ENCODE peak calls at places on chromosome 19, in nine cellular contexts. H is thoracic aorta, X is choroid plexus epithelial cell, Q is fibroblast of mammary gland, L is IMR-90, P is OCI-LY7, R is dorsolateral prefrontal cortex, M is lung, C is breast epithelium. A is an unnamed sample.
A peak's percentile ranks its signal among the peaks of the same experiment; 100 is the strongest.

GRCh38 chr19:12769689-12770088 is 5.7 kb downstream of the HOOK2 start:
- DNase-seq in H (no peak), X (no peak), Q (no peak), L (no peak), P (no peak), R (no peak), M (peak; percentile 74), C (no peak), A (no peak)

GRCh38 chr19:2690856-2691255 is 11.6 kb downstream of the GNG7 start:
- DNase-seq in H (no peak), X (no peak), Q (no peak), L (no peak), P (no peak), R (no peak), M (no peak), C (no peak), A (no peak)

GRCh38 chr19:49004133-49004532 is 10.4 kb downstream of the RUVBL2 start:
- DNase-seq in H (no peak), X (no peak), Q (no peak), L (no peak), P (no peak), R (no peak), M (no peak), C (no peak), A (no peak)

GRCh38 chr19:48810151-48810550 is 678 bp downstream of the BCAT2 start:
- DNase-seq in H (no peak), X (no peak), Q (no peak), L (no peak), P (peak; percentile 52), R (no peak), M (no peak), C (no peak), A (no peak)

GRCh38 chr19:33256266-33256665 is 30.6 kb upstream of the SLC7A10 start:
- DNase-seq in H (no peak), X (no peak), Q (no peak), L (no peak), P (no peak), R (no peak), M (no peak), C (no peak), A (no peak)

GRCh38 chr19:2333027-2333806 is 4.7 kb downstream of the SPPL2B start:
- DNase-seq in H (no peak), X (no peak), Q (no peak), L (no peak), P (peak; percentile 79), R (no peak), M (no peak), C (no peak), A (no peak)

GRCh38 chr19:50290775-50291174 is 38.4 kb downstream of the KCNC3 start:
- DNase-seq in H (no peak), X (no peak), Q (no peak), L (no peak), P (no peak), R (no peak), M (no peak), C (no peak), A (no peak)

GRCh38 chr19:2111425-2111824 is 14.7 kb downstream of the IZUMO4 start:
- DNase-seq in H (no peak), X (no peak), Q (no peak), L (no peak), P (no peak), R (no peak), M (no peak), C (no peak), A (no peak)

GRCh38 chr19:4108767-4109625 is 14.9 kb downstream of the MAP2K2 start:
- DNase-seq in H (no peak), X (no peak), Q (no peak), L (no peak), P (no peak), R (no peak), M (no peak), C (no peak), A (no peak)

GRCh38 chr19:41310031-41310831 is at the start of gene CCDC97:
- DNase-seq in H (no peak), X (peak; percentile 90), Q (peak; percentile 83), L (peak; percentile 85), P (peak; percentile 93), R (peak; percentile 83), M (peak; percentile 88), C (peak; percentile 71), A (peak; percentile 63)

GRCh38 chr19:36030264-36031148 is 2.2 kb downstream of the CLIP3 start:
- DNase-seq in H (no peak), X (peak; percentile 47), Q (peak; percentile 45), L (peak; percentile 53), P (no peak), R (no peak), M (no peak), C (no peak), A (no peak)

GRCh38 chr19:18677156-18677555 is 6.3 kb upstream of the CRTC1 start:
- DNase-seq in H (no peak), X (no peak), Q (no peak), L (no peak), P (no peak), R (no peak), M (no peak), C (no peak), A (no peak)

GRCh38 chr19:18676692-18677091 is 6.8 kb upstream of the CRTC1 start:
- DNase-seq in H (no peak), X (no peak), Q (no peak), L (no peak), P (no peak), R (no peak), M (no peak), C (no peak), A (no peak)

GRCh38 chr19:18672606-18673337 is 10.7 kb upstream of the CRTC1 start:
- DNase-seq in H (no peak), X (peak; percentile 49), Q (peak; percentile 51), L (peak; percentile 50), P (peak; percentile 39), R (peak; percentile 55), M (no peak), C (no peak), A (no peak)

GRCh38 chr19:18674616-18675015 is 8.9 kb upstream of the CRTC1 start:
- DNase-seq in H (no peak), X (no peak), Q (peak; percentile 33), L (peak; percentile 14), P (no peak), R (peak; percentile 72), M (no peak), C (no peak), A (no peak)

GRCh38 chr19:18675779-18676178 is 7.7 kb upstream of the CRTC1 start:
- DNase-seq in H (no peak), X (peak; percentile 37), Q (peak; percentile 26), L (no peak), P (peak; percentile 48), R (no peak), M (no peak), C (no peak), A (no peak)
- TF ChIP-seq CTCF in H (no peak), X (peak; percentile 75), Q (peak; percentile 50), L (peak; percentile 52), P (peak; percentile 81), R (peak; percentile 26), M (no peak), C (no peak), A (peak; percentile 52)

DNA sequence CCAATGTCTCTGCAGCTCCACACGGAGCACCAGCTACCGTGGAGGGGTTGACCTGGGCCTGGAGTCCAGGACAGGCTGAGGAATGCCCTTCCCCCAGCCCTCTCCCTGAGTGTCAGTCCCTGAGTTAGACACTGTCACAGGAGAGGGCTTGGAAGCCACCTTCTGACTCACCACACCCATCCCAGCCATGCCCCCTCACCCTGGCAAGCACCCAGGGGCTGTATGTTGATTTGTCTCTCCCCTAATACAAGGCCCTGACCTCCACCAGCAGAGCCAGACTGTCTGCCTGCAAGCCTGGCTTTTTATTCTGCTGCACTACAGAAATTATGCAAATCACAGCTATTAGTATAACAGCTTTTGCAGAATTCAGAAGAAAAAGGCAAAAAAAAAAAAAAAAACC is 240.8 kb downstream of the UQCRFS1 start:
- DNase-seq in H (no peak), X (no peak), Q (no peak), L (no peak), P (no peak), R (no peak), M (no peak), C (no peak), A (no peak)
- H3K4me3 ChIP-seq in H (no peak overlapping the region), X (no peak overlapping the region), Q (no peak overlapping the region), L (no peak overlapping the region), P (no peak overlapping the region), R (no peak overlapping the region), M (no peak overlapping the region), C (no peak overlapping the region), A (no peak overlapping the region)

GRCh38 chr19:47511681-47512080 is 3.2 kb downstream of the NAPA start:
- DNase-seq in H (no peak), X (peak; percentile 61), Q (peak; percentile 79), L (peak; percentile 61), P (no peak), R (peak; percentile 53), M (no peak), C (no peak), A (no peak)
- TF ChIP-seq CTCF in H (no peak), X (no peak), Q (no peak), L (no peak), P (no peak), R (no peak), M (no peak), C (no peak), A (no peak)

GRCh38 chr19:11067356-11068113 is 21.7 kb upstream of the LDLR start:
- DNase-seq in H (no peak), X (peak; percentile 60), Q (peak; percentile 53), L (peak; percentile 41), P (no peak), R (no peak), M (no peak), C (no peak), A (no peak)

GRCh38 chr19:11061951-11062350 is 27.3 kb upstream of the LDLR start:
- DNase-seq in H (no peak), X (no peak), Q (no peak), L (no peak), P (no peak), R (no peak), M (no peak), C (no peak), A (no peak)

GRCh38 chr19:11063434-11063833 is 25.8 kb upstream of the LDLR start:
- DNase-seq in H (no peak), X (no peak), Q (no peak), L (no peak), P (no peak), R (no peak), M (no peak), C (no peak), A (no peak)

GRCh38 chr19:11066326-11066725 is 22.9 kb upstream of the LDLR start:
- DNase-seq in H (no peak), X (no peak), Q (no peak), L (no peak), P (no peak), R (no peak), M (no peak), C (no peak), A (no peak)

GRCh38 chr19:11064831-11065303 is 24.4 kb upstream of the LDLR start:
- DNase-seq in H (no peak), X (peak; percentile 39), Q (peak; percentile 49), L (no peak), P (no peak), R (no peak), M (no peak), C (no peak), A (no peak)
- H3K4me3 ChIP-seq in H (no peak overlapping the region), X (no peak overlapping the region), Q (no peak overlapping the region), L (no peak overlapping the region), P (no peak overlapping the region), R (no peak overlapping the region), M (no peak overlapping the region), C (no peak overlapping the region), A (no peak overlapping the region)